ENCODE peak calls at places on chromosome 22, in nine cellular contexts. J is colonic mucosa; K is stimulated activated naive CD8-positive, alpha-beta T cell treated with anti-CD3 and anti-CD28 coated beads, Interleukin-15, Interleukin-2, amounts not matched to agents 100 U/mL and 50 U/mL, for 24 hours; Y is posterior vena cava; D is activated CD4-positive, CD25-positive, alpha-beta regulatory T cell; N is activated naive CD8-positive, alpha-beta T cell treated with anti-CD3 and anti-CD28 coated beads for 36 hours; T is effector CD4-positive, alpha-beta T cell; W is nucleus accumbens; E is COLO829. X is an unnamed sample.

GRCh38 chr22:50626856-50627451 is 998 bp downstream of the ARSA start:
- DNase-seq in Y (no peak), T (no peak), J (peak; percentile 29), N (no peak), K (no peak), W (no peak), D (no peak), E (no peak), X (no peak)

GRCh38 chr22:31867386-31868153 is 76.8 kb upstream of the YWHAH start:
- DNase-seq in K (no peak), N (no peak), Y (no peak), W (no peak), E (no peak), J (no peak), D (no peak), T (no peak), X (no peak)

GRCh38 chr22:29443452-29443851 is 5.1 kb downstream of the RFPL1 start:
- DNase-seq in D (no peak), Y (no peak), J (no peak), N (no peak), T (no peak), W (no peak), E (no peak), K (no peak), X (no peak)

GRCh38 chr22:21707677-21708076 is 27.9 kb downstream of the YPEL1 start:
- DNase-seq in Y (no peak), D (no peak), T (no peak), N (no peak), K (no peak), J (no peak), E (no peak), W (no peak), X (no peak)

GRCh38 chr22:30610299-30610698 is 3.3 kb downstream of the TCN2 start:
- DNase-seq in D (no peak), J (no peak), Y (no peak), W (no peak), E (no peak), T (no peak), N (no peak), K (no peak), X (no peak)

GRCh38 chr22:27340047-27340446 is 461.5 kb downstream of the MN1 start:
- DNase-seq in W (no peak), Y (no peak), D (no peak), T (no peak), E (no peak), N (no peak), J (no peak), K (no peak), X (no peak)

GRCh38 chr22:38032681-38033521 is 24.3 kb upstream of the PICK1 start:
- DNase-seq in W (no peak), D (no peak), K (no peak), T (no peak), Y (no peak), J (no peak), E (no peak), N (no peak), X (no peak)

GRCh38 chr22:43185860-43186261 is 1.1 kb downstream of the TTLL12 start:
- DNase-seq in E (no peak), N (no peak), J (peak; percentile 76), T (no peak), Y (no peak), D (no peak), W (peak; percentile 36), K (no peak), X (peak; percentile 29)

GRCh38 chr22:37176464-37177061 is 11.5 kb downstream of the C1QTNF6 start:
- DNase-seq in E (no peak), J (no peak), K (no peak), T (no peak), D (no peak), W (no peak), Y (peak; percentile 92), N (no peak), X (no peak)

GRCh38 chr22:29211066-29211841 is 5.6 kb downstream of the EMID1 start:
- DNase-seq in Y (no peak), T (no peak), D (no peak), K (no peak), J (no peak), E (no peak), W (no peak), N (no peak), X (no peak)

GRCh38 chr22:36331912-36332622 is 55.7 kb downstream of the MYH9 start:
- DNase-seq in Y (peak; percentile 94), J (peak; percentile 78), D (no peak), W (peak; percentile 27), K (peak; percentile 71), E (no peak), N (peak; percentile 60), T (peak; percentile 45), X (no peak)

GRCh38 chr22:43337385-43337784 is 5.8 kb downstream of the SCUBE1 start:
- DNase-seq in D (no peak), J (no peak), Y (no peak), E (no peak), N (no peak), W (no peak), T (no peak), K (no peak), X (no peak)

GRCh38 chr22:41762980-41763779 is 37.3 kb upstream of the CCDC134 start:
- DNase-seq in E (no peak), J (peak; percentile 31), K (peak; percentile 57), W (peak; percentile 16), T (no peak), D (no peak), Y (peak; percentile 37), N (peak; percentile 24), X (no peak)

GRCh38 chr22:49433717-49434611 is 393.7 kb downstream of the BRD1 start:
- DNase-seq in D (no peak), E (no peak), J (no peak), K (no peak), N (no peak), T (no peak), W (no peak), Y (no peak), X (no peak)

GRCh38 chr22:30009478-30009877 is 70.8 kb upstream of the HORMAD2 start:
- DNase-seq in E (no peak), D (no peak), Y (no peak), W (no peak), K (no peak), T (no peak), J (no peak), N (no peak), X (no peak)

GRCh38 chr22:39177456-39177775 is 24.9 kb upstream of the CBX7 start:
- DNase-seq in Y (no peak), T (no peak), K (no peak), E (no peak), J (no peak), D (no peak), W (no peak), N (no peak), X (no peak)

GRCh38 chr22:39122772-39123470 is 25.9 kb downstream of the APOBEC3H start:
- DNase-seq in E (no peak), Y (peak; percentile 59), T (no peak), N (no peak), W (no peak), K (no peak), J (no peak), D (no peak), X (no peak)

GRCh38 chr22:28927526-28928089 is 44.2 kb downstream of the ZNRF3 start:
- DNase-seq in T (no peak), N (no peak), Y (no peak), J (no peak), E (no peak), K (no peak), W (no peak), D (no peak), X (no peak)

GRCh38 chr22:36936362-36937116 is 23.1 kb downstream of the CSF2RB start:
- DNase-seq in W (no peak), T (no peak), Y (no peak), K (no peak), E (no peak), N (no peak), D (no peak), J (no peak), X (no peak)

GRCh38 chr22:44628856-44629255 is 73.1 kb upstream of the PRR5 start:
- DNase-seq in T (no peak), J (no peak), D (no peak), W (no peak), E (no peak), Y (peak; percentile 60), N (no peak), K (no peak), X (no peak)

GRCh38 chr22:28907311-28908008 is 24.1 kb downstream of the ZNRF3 start:
- DNase-seq in E (no peak), K (peak; percentile 59), Y (peak; percentile 13), W (no peak), J (no peak), T (no peak), N (peak; percentile 77), D (no peak), X (no peak)

GRCh38 chr22:35305525-35306070 is 5.9 kb downstream of the TOM1 start:
- DNase-seq in E (no peak), W (no peak), D (no peak), T (no peak), K (no peak), N (no peak), Y (no peak), J (no peak), X (no peak)

GRCh38 chr22:28032896-28033295 is 113.8 kb upstream of the PITPNB start:
- DNase-seq in D (no peak), K (no peak), E (no peak), T (no peak), J (peak; percentile 6), W (no peak), N (no peak), Y (no peak), X (no peak)

GRCh38 chr22:32735516-32735915 is 66.0 kb upstream of the TIMP3 start:
- DNase-seq in N (no peak), W (no peak), D (no peak), K (no peak), T (no peak), E (no peak), J (no peak), Y (no peak), X (no peak)

GRCh38 chr22:30238661-30239420 is 7.7 kb downstream of the LIF start:
- DNase-seq in Y (no peak), J (peak; percentile 58), N (no peak), W (no peak), E (no peak), D (no peak), T (no peak), K (no peak), X (no peak)

GRCh38 chr22:29313126-29314071 is 2.1 kb downstream of the RASL10A start:
- DNase-seq in K (peak; percentile 33), W (no peak), E (peak; percentile 49), D (no peak), Y (peak; percentile 87), N (peak; percentile 60), T (no peak), J (peak; percentile 43), X (no peak)

GRCh38 chr22:43173976-43174720 is 12.8 kb downstream of the TTLL12 start:
- DNase-seq in D (no peak), K (no peak), N (no peak), W (no peak), E (no peak), Y (no peak), T (no peak), J (no peak), X (no peak)

X was measured in LoVo.